ENCODE peak calls at places on chromosomes 6 and 20, in eight cellular contexts. S, F, Z, W, Y, X, V and R are unnamed samples.

GRCh38 chr20:54995021-54995420 is 519.6 kb downstream of the DOK5 start:
- DNase-seq in Z (no peak), X (no peak), W (no peak), S (no peak), F (no peak), Y (no peak), V (no peak), R (no peak)

GRCh38 chr6:122360809-122361208 is 38.6 kb upstream of the HSF2 start:
- DNase-seq in Z (no peak), W (no peak), V (no peak), X (no peak), Y (no peak), S (no peak), F (no peak), R (no peak)

GRCh38 chr20:45833883-45834796 is 541 bp downstream of the SNX21 start:
- DNase-seq in S (peak; percentile 94), V (no peak), Y (peak; percentile 87), F (peak; percentile 83), X (peak; percentile 81), W (peak; percentile 77), Z (peak; percentile 80), R (no peak)

GRCh38 chr6:106922626-106923025 is 51.9 kb downstream of the CD24 start:
- DNase-seq in S (no peak), W (no peak), X (no peak), V (no peak), F (no peak), Z (no peak), Y (no peak), R (no peak)

GRCh38 chr20:9015984-9016324 is 52.9 kb upstream of the PLCB4 start:
- DNase-seq in S (no peak), V (no peak), Z (peak; percentile 56), X (no peak), W (peak; percentile 25), Y (no peak), F (no peak), R (no peak)

GRCh38 chr20:37521091-37521771 is at the start of gene NNAT:
- DNase-seq in W (peak; percentile 22), V (no peak), S (peak; percentile 59), X (no peak), Y (no peak), Z (no peak), F (no peak), R (no peak)

GRCh38 chr6:37175332-37176267 is 5.6 kb downstream of the PIM1 start:
- DNase-seq in Z (no peak), F (no peak), S (no peak), W (no peak), X (no peak), V (no peak), Y (no peak), R (no peak)

GRCh38 chr6:157304840-157305675 is 18.3 kb downstream of the TMEM242 start:
- DNase-seq in V (no peak), F (no peak), X (peak; percentile 37), Z (peak; percentile 37), Y (no peak), S (no peak), W (peak; percentile 58), R (no peak)

GRCh38 chr20:33859751-33860150 is 48.6 kb downstream of the CHMP4B start:
- DNase-seq in W (no peak), X (no peak), Z (no peak), V (no peak), S (peak; percentile 29), F (no peak), Y (no peak), R (no peak)

GRCh38 chr6:90406957-90407356 is 110.3 kb upstream of the BACH2 start:
- DNase-seq in S (no peak), X (peak; percentile 10), W (no peak), Z (no peak), V (no peak), F (no peak), Y (no peak), R (no peak)

GRCh38 chr6:6806793-6807518 is 218.4 kb downstream of the LY86 start:
- DNase-seq in V (no peak), W (no peak), S (peak; percentile 81), Z (no peak), Y (no peak), X (no peak), F (peak; percentile 31), R (no peak)

GRCh38 chr6:89058627-89059026 is 21.9 kb upstream of the PNRC1 start:
- DNase-seq in S (no peak), X (no peak), W (no peak), Y (no peak), F (no peak), V (no peak), Z (no peak), R (no peak)

GRCh38 chr20:10508060-10508459 is 73.0 kb downstream of the SLX4IP start:
- DNase-seq in X (peak; percentile 21), Y (peak; percentile 39), W (peak; percentile 40), F (no peak), S (peak; percentile 50), V (no peak), Z (peak; percentile 49), R (no peak)

GRCh38 chr20:911882-912600 is 4.1 kb downstream of the ANGPT4 start:
- DNase-seq in X (no peak), S (peak; percentile 41), F (no peak), Z (no peak), V (peak; percentile 44), Y (no peak), W (no peak), R (no peak)

GRCh38 chr6:3748726-3749389 is 2.7 kb downstream of the PXDC1 start:
- DNase-seq in S (no peak), F (no peak), Z (no peak), Y (no peak), V (no peak), X (no peak), W (peak; percentile 26), R (no peak)

GRCh38 chr20:35339007-35339406 is 46.8 kb upstream of the FAM83C start:
- DNase-seq in X (no peak), W (peak; percentile 88), V (no peak), Z (peak; percentile 91), F (no peak), Y (no peak), S (no peak), R (peak; percentile 93)

GRCh38 chr6:121260651-121261102 is 73.6 kb downstream of the TBC1D32 start:
- DNase-seq in X (peak; percentile 4), V (no peak), S (peak; percentile 69), Y (no peak), F (peak; percentile 42), W (peak; percentile 61), Z (peak; percentile 24), R (no peak)

GRCh38 chr6:1872649-1873131 is 263.0 kb downstream of the FOXC1 start:
- DNase-seq in W (peak; percentile 82), S (peak; percentile 56), Y (no peak), V (no peak), F (no peak), Z (peak; percentile 61), X (peak; percentile 32), R (peak; percentile 61)

GRCh38 chr6:22891930-22892329 is 322.6 kb downstream of the HDGFL1 start:
- DNase-seq in V (no peak), Y (no peak), S (no peak), F (no peak), W (no peak), Z (no peak), X (no peak), R (no peak)

GRCh38 chr20:15387228-15387627 is 1049.8 kb upstream of the FLRT3 start:
- DNase-seq in V (no peak), F (no peak), X (no peak), Y (no peak), W (no peak), S (no peak), Z (no peak), R (no peak)
- H3K27me3 ChIP-seq in V (no peaks in the 10 kb centered on the region), F (no peaks in the 10 kb centered on the region), X (no peaks in the 10 kb centered on the region), Y (no peaks in the 10 kb centered on the region), W (no peaks in the 10 kb centered on the region), S (no peaks in the 10 kb centered on the region), Z (no peaks in the 10 kb centered on the region), R (no peaks in the 10 kb centered on the region)

DNA sequence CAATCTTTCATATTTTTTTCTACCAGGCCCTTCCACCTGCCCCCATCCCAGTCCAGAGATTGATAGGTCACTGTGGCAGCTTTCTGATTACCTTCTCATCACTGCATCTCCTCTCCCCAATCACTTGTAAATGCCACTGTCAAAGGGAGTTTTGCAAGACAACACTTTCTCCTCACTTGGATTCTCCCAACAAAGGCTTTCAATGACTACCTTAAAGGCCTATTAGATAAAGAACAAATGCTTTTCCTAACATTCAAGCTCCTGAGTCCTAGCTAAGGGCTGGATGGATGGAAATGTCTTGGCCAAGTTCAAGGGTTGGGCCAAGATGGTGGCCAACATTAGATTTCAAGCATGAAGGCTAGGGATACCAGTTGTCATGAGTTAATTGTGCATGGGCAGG is 55.3 kb downstream of the UNC5CL start:
- DNase-seq in F (no peak), S (no peak), V (no peak), Z (no peak), W (no peak), Y (no peak), X (no peak), R (no peak)
- H3K4me3 ChIP-seq in F (no peak overlapping the region), S (no peak overlapping the region), V (no peak overlapping the region), Z (no peak overlapping the region), W (no peak overlapping the region), Y (no peak overlapping the region), X (no peak overlapping the region), R (no peak overlapping the region)

DNA sequence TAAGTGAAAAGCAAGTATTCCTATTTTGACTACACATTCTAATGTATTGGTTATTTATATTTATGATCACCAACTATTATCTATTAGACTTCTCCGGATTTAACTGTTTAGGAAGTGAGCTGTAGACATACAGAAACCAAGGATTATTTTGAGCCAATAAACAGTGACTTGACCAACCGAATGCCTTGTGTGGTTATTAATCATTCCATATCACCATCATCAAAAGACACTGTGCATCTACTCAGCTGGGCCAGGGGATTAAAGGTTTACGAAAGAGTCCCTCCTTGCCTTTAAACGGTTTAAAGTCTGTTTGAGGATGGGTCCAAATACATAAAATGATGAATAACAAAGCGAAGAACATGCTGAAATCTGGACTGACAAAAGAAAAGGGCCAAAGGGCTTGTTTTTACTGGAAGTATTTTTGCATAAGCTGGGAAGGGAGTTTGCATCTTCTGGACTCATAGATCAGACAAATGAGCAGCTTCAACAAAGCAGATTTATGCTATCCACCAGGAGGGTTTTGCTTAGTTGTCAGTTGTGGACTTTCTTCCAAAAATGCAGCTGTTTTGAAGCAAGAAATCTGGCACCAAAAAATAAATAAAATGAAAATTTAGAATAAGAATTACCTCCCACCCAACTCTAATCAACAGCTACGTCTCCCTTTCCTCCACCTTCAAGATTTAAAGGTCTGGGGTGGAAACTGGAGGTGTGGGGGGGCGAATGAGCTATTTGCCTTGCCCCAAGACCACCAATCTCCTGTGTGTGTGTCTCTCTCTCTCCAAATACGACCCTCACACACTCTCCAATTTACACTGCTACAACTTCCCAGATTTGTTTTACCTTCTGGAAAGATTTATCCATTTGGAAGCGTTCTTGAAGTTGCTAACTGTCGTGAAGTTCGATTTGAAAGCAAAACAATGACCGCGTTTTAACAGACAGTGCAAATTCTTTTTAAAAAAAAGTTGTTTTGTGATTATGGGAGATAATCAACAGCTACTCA is 33.5 kb upstream of the ID4 start:
- DNase-seq in F (no peak), S (no peak), X (peak; percentile 18), V (no peak), Y (no peak), W (peak; percentile 17), Z (peak; percentile 57), R (no peak)
- H3K27ac ChIP-seq in F (peak overlapping the region; percentile 95), S (peak overlapping the region; percentile 97), X (peak overlapping the region; percentile 93), V (no peak overlapping the region), Y (peak overlapping the region; percentile 86), W (no peak overlapping the region), Z (peak overlapping the region; percentile 100), R (no peak overlapping the region)

DNA sequence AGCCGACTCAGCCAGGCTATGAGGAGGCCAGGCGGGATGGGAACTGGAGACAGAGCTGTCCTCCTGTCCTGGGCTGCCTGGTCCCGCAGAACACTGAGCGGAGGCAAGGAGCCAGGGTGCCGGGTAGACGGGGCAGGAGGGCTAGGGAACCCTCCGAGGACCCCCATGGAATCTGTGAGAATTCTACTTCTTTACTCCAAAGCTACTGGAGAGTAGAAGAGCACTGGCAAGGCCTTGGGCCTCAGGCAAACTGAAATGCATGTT is 14.9 kb downstream of the DACT2 start:
- DNase-seq in F (no peak), S (no peak), V (no peak), Z (no peak), X (no peak), Y (no peak), W (no peak), R (no peak)
- H3K27me3 ChIP-seq in F (peaks cover 34% of the 10 kb centered on the region), S (no peaks in the 10 kb centered on the region), V (no peaks in the 10 kb centered on the region), Z (no peaks in the 10 kb centered on the region), X (no peaks in the 10 kb centered on the region), Y (no peaks in the 10 kb centered on the region), W (peaks cover 7% of the 10 kb centered on the region), R (no peaks in the 10 kb centered on the region)